ENCODE peak calls at places on chromosomes 5 and 9, in nine cellular contexts. E is mucosa of descending colon; F is endothelial cell; I is WTC11; D is neural crest cell; Y is GM13977; N is fibroblast of lung; X is activated CD8-positive, alpha-beta T cell treated with anti-CD3 and anti-CD28 coated beads for 36 hours; W is PC-3. L is an unnamed sample.

GRCh38 chr9:38016375-38017120 is 52.5 kb downstream of the SHB start:
- DNase-seq in E (no peak), F (no peak), I (no peak), D (no peak), Y (no peak), N (no peak), X (no peak), W (peak; percentile 39), L (no peak)

GRCh38 chr5:35212006-35212982 is 18.0 kb downstream of the PRLR start:
- DNase-seq in E (no peak), F (no peak), I (no peak), D (no peak), Y (peak; percentile 40), N (no peak), X (no peak), W (no peak), L (no peak)

GRCh38 chr5:120252839-120253238 is 211.3 kb upstream of the PRR16 start:
- DNase-seq in E (no peak), F (no peak), I (no peak), D (no peak), Y (no peak), N (peak; percentile 24), X (no peak), W (peak; percentile 34), L (no peak)

GRCh38 chr5:73770601-73771025 is 144.6 kb downstream of the ARHGEF28 start:
- DNase-seq in E (no peak), F (no peak), I (no peak), D (no peak), Y (no peak), N (peak; percentile 81), X (no peak), W (peak; percentile 63), L (no peak)

GRCh38 chr5:94285984-94286383 is 332.4 kb downstream of the KIAA0825 start:
- DNase-seq in E (no peak), F (no peak), I (no peak), D (no peak), Y (no peak), N (no peak), X (no peak), W (no peak), L (no peak)

GRCh38 chr5:154837009-154837881 is 13.2 kb downstream of the FAXDC2 start:
- DNase-seq in E (no peak), F (no peak), I (no peak), D (no peak), Y (no peak), N (no peak), X (no peak), W (no peak), L (no peak)

GRCh38 chr9:91817106-91817492 is 132.9 kb downstream of the ROR2 start:
- DNase-seq in E (no peak), F (no peak), I (no peak), D (no peak), Y (no peak), N (no peak), X (no peak), W (no peak), L (no peak)

GRCh38 chr9:37905776-37906175 is 1.8 kb upstream of the SLC25A51 start:
- DNase-seq in E (no peak), F (no peak), I (no peak), D (no peak), Y (no peak), N (no peak), X (no peak), W (no peak), L (no peak)

GRCh38 chr5:5487961-5488360 is 65.5 kb downstream of the ICE1 start:
- DNase-seq in E (no peak), F (no peak), I (no peak), D (no peak), Y (no peak), N (no peak), X (no peak), W (no peak), L (no peak)

GRCh38 chr9:16246785-16247184 is 623.7 kb downstream of the BNC2 start:
- DNase-seq in E (no peak), F (no peak), I (no peak), D (no peak), Y (no peak), N (no peak), X (no peak), W (peak; percentile 17), L (no peak)

GRCh38 chr5:106254784-106255183 is 1416.0 kb downstream of the EFNA5 start:
- DNase-seq in E (no peak), F (no peak), I (peak; percentile 62), D (no peak), Y (no peak), N (no peak), X (no peak), W (no peak), L (no peak)

GRCh38 chr5:78574731-78575161 is 73.8 kb downstream of the LHFPL2 start:
- DNase-seq in E (no peak), F (no peak), I (no peak), D (no peak), Y (peak; percentile 42), N (no peak), X (no peak), W (peak; percentile 62), L (peak; percentile 29)

DNA sequence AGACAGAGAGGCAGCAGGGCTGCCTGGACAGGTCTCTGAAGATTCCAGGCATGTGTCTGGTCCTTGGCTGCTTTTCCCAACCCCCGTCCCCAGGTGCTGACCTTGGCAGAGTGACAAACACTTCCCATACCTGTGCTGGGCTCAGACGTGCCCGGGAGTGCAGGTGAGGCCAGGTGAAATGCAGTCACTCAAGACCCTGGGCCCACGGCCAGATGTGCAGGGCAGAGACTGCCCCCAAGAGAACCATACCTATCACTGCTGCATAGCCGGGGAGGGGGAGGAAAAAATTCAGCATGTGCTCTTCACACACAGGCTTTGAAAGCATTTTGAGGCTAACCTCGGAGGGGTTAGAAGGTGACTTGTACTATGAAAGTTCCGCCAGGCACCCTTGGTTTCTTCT is 22.6 kb downstream of the CCNJL start:
- DNase-seq in E (no peak), F (no peak), I (peak; percentile 36), D (no peak), Y (no peak), N (no peak), X (no peak), W (no peak), L (no peak)
- TF ChIP-seq CTCF in E (no peak), F (no peak), I (no peak), D (no peak), Y (no peak), N (no peak), X (no peak), W (no peak), L (no peak)

GRCh38 chr9:129865668-129866320 is 30.5 kb downstream of the USP20 start:
- DNase-seq in E (no peak), F (no peak), I (no peak), D (no peak), Y (no peak), N (no peak), X (no peak), W (no peak), L (no peak)

GRCh38 chr9:129866373-129867137 is 31.3 kb downstream of the USP20 start:
- DNase-seq in E (no peak), F (no peak), I (no peak), D (no peak), Y (no peak), N (no peak), X (peak; percentile 69), W (no peak), L (no peak)

GRCh38 chr9:129868571-129869486 is 33.6 kb downstream of the USP20 start:
- DNase-seq in E (peak; percentile 89), F (no peak), I (no peak), D (no peak), Y (no peak), N (no peak), X (peak; percentile 93), W (peak; percentile 51), L (no peak)

GRCh38 chr9:129868033-129868395 is 32.8 kb downstream of the USP20 start:
- DNase-seq in E (no peak), F (no peak), I (no peak), D (no peak), Y (no peak), N (no peak), X (no peak), W (no peak), L (no peak)

GRCh38 chr9:129867138-129868032 is 32.1 kb downstream of the USP20 start:
- DNase-seq in E (no peak), F (no peak), I (peak; percentile 50), D (no peak), Y (no peak), N (no peak), X (peak; percentile 77), W (no peak), L (no peak)
- TF ChIP-seq CTCF in E (no peak), F (no peak), I (no peak), D (no peak), Y (no peak), N (no peak), X (peak; percentile 39), W (peak; percentile 16), L (no peak)

GRCh38 chr9:111037744-111038335 is 430 bp downstream of the LPAR1 start:
- DNase-seq in E (peak; percentile 68), F (peak; percentile 68), I (peak; percentile 60), D (peak; percentile 47), Y (peak; percentile 70), N (peak; percentile 31), X (no peak), W (peak; percentile 42), L (peak; percentile 69)
- TF ChIP-seq CTCF in E (no peak), F (peak; percentile 48), I (peak; percentile 31), D (peak; percentile 56), Y (peak; percentile 46), N (peak; percentile 10), X (no peak), W (no peak), L (peak; percentile 36)

DNA sequence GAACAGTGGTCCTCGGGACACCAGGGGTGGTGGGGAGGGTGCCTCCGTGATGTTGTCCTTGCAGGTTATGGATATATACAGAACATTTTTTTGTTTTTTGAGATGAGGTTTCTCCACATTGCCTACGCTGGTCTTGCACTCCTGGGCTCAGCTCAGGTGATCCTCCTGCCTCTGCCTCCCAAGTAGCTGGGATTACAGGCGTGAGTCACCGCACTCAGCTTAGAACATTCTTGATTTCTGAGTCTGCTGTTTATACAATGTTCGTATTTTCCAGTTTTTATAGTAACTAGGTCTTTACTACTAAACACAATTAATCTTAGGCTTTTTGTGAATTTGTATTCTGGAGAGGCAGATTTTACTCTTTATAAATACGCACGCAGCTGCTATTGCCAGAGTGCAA is 6.0 kb downstream of the PMPCA start:
- DNase-seq in E (no peak), F (no peak), I (no peak), D (no peak), Y (no peak), N (no peak), X (no peak), W (no peak), L (no peak)
- TF ChIP-seq CTCF in E (no peak), F (no peak), I (no peak), D (no peak), Y (no peak), N (no peak), X (no peak), W (no peak), L (no peak)

GRCh38 chr5:140827704-140828401 is at the start of gene PCDHA6:
- DNase-seq in E (no peak), F (no peak), I (no peak), D (no peak), Y (no peak), N (no peak), X (no peak), W (no peak), L (no peak)
- TF ChIP-seq CTCF in E (no peak), F (no peak), I (no peak), D (peak; percentile 69), Y (no peak), N (no peak), X (no peak), W (no peak), L (no peak)

GRCh38 chr5:96595300-96596090 is 66.7 kb upstream of the CAST start:
- DNase-seq in E (no peak), F (no peak), I (peak; percentile 13), D (no peak), Y (no peak), N (no peak), X (peak; percentile 28), W (peak; percentile 46), L (peak; percentile 33)
- TF ChIP-seq CTCF in E (no peak), F (peak; percentile 68), I (peak; percentile 78), D (peak; percentile 55), Y (peak; percentile 47), N (peak; percentile 39), X (peak; percentile 70), W (peak; percentile 64), L (no peak)

L was measured in GM20000.